ENCODE peak calls at places on chromosomes 4 and X, in five cellular contexts. K is mucosa of descending colon; O is CD8-positive, alpha-beta T cell; S is HFF-Myc; U is activated CD8-positive, alpha-beta T cell treated with anti-CD3 and anti-CD28 coated beads for 36 hours. Q is an unnamed sample.

GRCh38 chr4:52212751-52213150 is 161.6 kb downstream of the SPATA18 start:
- DNase-seq in O (no peak), K (no peak), U (no peak), S (no peak), Q (no peak)

GRCh38 chr4:151418385-151418784 is 9.4 kb downstream of the FHIP1A start:
- DNase-seq in O (no peak), S (peak), U (no peak), K (no peak), Q (no peak)

GRCh38 chr4:142548491-142548890 is 297.6 kb downstream of the INPP4B start:
- DNase-seq in K (no peak), S (no peak), O (no peak), U (no peak), Q (no peak)

GRCh38 chr4:105471566-105472176 is 2.2 kb downstream of the PPA2 start:
- DNase-seq in O (peak), U (peak), K (peak), S (peak), Q (peak)

GRCh38 chr4:183261953-183262775 is 57.9 kb downstream of the CLDN22 start:
- DNase-seq in S (peak), K (peak), U (peak), O (peak), Q (peak)

GRCh38 chrX:68710870-68711576 is 63.6 kb downstream of the STARD8 start:
- DNase-seq in K (no peak), O (no peak), U (peak), S (no peak), Q (no peak)

GRCh38 chr4:114400531-114400930 is 198.1 kb upstream of the UGT8 start:
- DNase-seq in U (no peak), K (no peak), S (no peak), O (no peak), Q (no peak)

GRCh38 chr4:165592386-165592785 is 213.6 kb downstream of the CPE start:
- DNase-seq in O (no peak), U (no peak), K (no peak), S (no peak), Q (no peak)

GRCh38 chr4:62917649-62918048 is 1491.6 kb downstream of the TECRL start:
- DNase-seq in K (no peak), S (no peak), O (no peak), U (no peak), Q (no peak)

DNA sequence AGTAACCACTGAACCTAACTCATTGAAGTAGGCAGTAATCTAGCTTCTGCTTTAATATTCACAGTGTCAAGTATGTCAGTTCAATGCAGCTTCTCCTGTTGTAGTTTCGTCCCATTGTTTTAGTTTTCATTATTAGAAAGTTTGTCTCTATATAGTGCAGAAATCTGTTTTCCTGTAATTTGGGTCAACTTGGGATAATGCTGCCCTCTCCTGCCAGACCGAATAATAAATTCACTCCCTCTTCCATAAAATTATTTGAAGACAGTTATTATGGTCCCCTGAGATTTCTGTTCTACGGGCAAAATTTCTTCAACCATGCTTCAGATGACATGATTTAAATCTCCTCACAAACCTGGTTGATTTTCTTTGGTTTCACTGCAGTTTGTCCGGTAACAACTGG is 4.6 kb upstream of the LUZP4 start:
- DNase-seq in O (no peak), K (no peak), S (no peak), U (no peak), Q (no peak)
- TF ChIP-seq CTCF in O (no peak), K (no peak), S (no peak), U (no peak), Q (no peak)

GRCh38 chr4:6892190-6892908 is 17.3 kb upstream of the TBC1D14 start:
- DNase-seq in K (peak), S (no peak), O (peak), U (peak), Q (no peak)
- TF ChIP-seq CTCF in K (no peak), S (no peak), O (no peak), U (no peak), Q (no peak)

DNA sequence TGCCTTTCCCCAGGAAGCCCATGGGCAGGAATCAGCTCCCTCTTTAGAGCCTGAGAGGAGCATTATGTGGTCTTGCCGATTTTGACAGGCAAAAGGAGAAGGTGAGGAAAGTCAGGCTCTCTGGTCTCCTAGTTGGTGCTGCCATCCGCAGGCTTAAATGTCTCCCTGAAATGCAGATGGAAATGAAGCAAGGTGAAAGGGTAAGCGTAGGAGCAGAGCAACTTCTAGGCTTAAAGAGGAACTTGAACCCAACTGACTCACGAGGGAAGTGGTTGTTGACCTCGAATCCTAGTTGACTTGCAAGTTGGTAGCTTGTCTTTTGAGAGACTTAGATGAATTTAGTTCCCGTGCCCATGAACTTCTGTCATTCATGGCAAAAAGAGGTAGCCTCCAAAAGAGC is 205.9 kb downstream of the PTTG2 start:
- DNase-seq in K (no peak), S (no peak), U (no peak), O (no peak), Q (no peak)
- TF ChIP-seq CTCF in K (no peak), S (no peak), U (no peak), O (no peak), Q (no peak)

DNA sequence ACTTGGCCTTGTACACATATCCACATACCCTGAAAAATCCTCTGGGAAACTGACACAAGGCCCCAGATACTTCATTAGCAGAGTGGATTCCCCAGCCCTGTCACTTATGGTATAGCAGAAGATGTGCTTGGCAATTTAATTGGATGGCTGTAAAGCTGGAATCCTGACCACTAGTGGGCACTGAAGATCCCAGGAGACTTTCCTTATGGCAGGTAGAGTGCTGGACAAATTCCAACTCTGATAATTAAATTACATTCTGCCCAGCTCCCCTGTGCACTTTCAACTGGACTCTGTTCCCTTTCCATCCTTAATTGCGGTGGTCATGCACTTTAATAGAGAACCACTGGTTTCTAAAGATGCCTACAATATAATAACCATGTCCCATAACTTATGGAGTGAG is 119.8 kb downstream of the DCK start:
- DNase-seq in U (no peak), O (no peak), S (no peak), K (no peak), Q (no peak)
- TF ChIP-seq CTCF in U (peak), O (no peak), S (peak), K (no peak), Q (no peak)

DNA sequence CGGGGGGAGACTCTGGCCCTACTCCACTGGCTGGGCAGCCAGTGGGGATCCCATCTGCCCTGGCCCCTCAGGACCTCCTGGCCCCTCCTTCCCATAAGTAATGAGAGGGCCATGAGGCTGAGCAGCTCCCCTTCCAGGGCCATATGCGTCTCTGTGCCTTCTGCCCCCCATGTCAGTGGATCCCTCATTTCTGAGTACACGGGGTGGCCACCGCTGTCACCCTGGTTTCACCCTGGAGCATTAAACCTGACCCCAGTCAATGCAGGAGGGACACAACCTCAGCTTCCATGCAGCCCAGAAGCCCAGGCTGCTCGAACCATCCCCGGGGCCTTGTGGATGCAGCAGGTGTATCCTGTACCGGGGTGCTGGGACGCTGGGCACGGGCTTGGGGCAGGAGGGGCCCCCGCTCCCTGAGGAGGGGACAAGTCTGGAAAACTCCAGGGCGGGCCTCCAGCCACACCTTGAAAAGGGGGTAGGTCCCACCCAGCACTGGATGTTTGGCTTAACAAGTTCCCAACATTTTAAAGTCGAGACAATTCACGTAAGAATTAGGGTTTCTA is 24.2 kb downstream of the ATP5ME start:
- DNase-seq in S (no peak), K (peak), U (no peak), O (no peak), Q (no peak)
- TF ChIP-seq CTCF in S (no peak), K (no peak), U (no peak), O (no peak), Q (no peak)

GRCh38 chrX:1935805-1936204 is 320.9 kb downstream of the ASMT start:
- DNase-seq in S (no peak), K (no peak), U (no peak), O (no peak), Q (no peak)
- TF ChIP-seq CTCF in S (no peak), K (no peak), U (no peak), O (no peak), Q (no peak)

GRCh38 chr4:31538877-31539276 is 818.7 kb downstream of the PCDH7 start:
- DNase-seq in U (no peak), S (no peak), K (no peak), O (no peak), Q (no peak)
- TF ChIP-seq CTCF in U (no peak), S (no peak), K (no peak), O (no peak), Q (no peak)

DNA sequence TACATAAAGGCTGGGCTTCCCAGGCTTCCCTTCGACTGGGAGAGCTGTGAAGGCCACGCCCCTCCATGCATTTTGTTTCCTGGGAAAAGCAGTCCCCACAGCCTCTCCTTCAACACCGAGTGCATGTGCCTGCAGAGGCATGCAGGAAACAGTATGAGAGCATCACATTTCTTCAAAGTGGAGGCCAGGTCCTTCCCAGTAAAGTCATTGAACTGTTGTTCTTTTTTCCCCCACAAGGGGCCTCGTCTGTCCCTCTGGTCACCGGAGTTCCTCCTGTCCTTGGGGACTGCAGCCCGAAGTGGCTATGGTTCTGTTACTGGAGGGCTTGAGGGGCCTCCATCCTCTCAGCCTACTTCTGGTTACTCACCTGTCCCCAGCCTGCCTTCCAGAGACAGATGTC is 56.0 kb downstream of the RAI2 start:
- DNase-seq in O (no peak), S (no peak), K (no peak), U (no peak), Q (no peak)
- TF ChIP-seq CTCF in O (no peak), S (no peak), K (no peak), U (no peak), Q (no peak)

GRCh38 chr4:4248036-4248884 is at the start of gene TMEM128:
- DNase-seq in K (peak), U (peak), O (peak), S (peak), Q (peak)
- TF ChIP-seq CTCF in K (no peak), U (peak), O (no peak), S (no peak), Q (peak)

Q was measured in natural killer cell.